ENCODE peak calls at places on chromosomes 6 and 20, in four cellular contexts. W is AG04450, U is ovary, I is trophoblast cell. T is an unnamed sample.

GRCh38 chr6:170269873-170270541 is 20.9 kb downstream of the DLL1 start:
- DNase-seq in W (no peak), U (no peak), I (no peak), T (no peak)

GRCh38 chr6:44009425-44010321 is 117.6 kb downstream of the MRPL14 start:
- DNase-seq in W (no peak), U (no peak), I (no peak), T (no peak)

GRCh38 chr6:9933674-9934073 is 481.2 kb downstream of the TFAP2A start:
- DNase-seq in W (no peak), U (no peak), I (no peak), T (no peak)

GRCh38 chr6:108557494-108558371 is 3.0 kb upstream of the FOXO3 start:
- DNase-seq in W (no peak), U (peak; percentile 87), I (peak; percentile 58), T (peak; percentile 79)

GRCh38 chr6:78810698-78811097 is 56.7 kb upstream of the IRAK1BP1 start:
- DNase-seq in W (no peak), U (no peak), I (peak; percentile 20), T (no peak)

GRCh38 chr6:20182926-20183521 is 29.2 kb downstream of the MBOAT1 start:
- DNase-seq in W (no peak), U (no peak), I (no peak), T (no peak)

GRCh38 chr6:97963148-97963680 is 680.2 kb upstream of the MMS22L start:
- DNase-seq in W (no peak), U (no peak), I (no peak), T (no peak)

GRCh38 chr6:136547336-136547735 is 2.9 kb downstream of the MAP7 start:
- DNase-seq in W (no peak), U (no peak), I (no peak), T (no peak)

GRCh38 chr6:40962241-40962640 is 76.8 kb downstream of the UNC5CL start:
- DNase-seq in W (peak; percentile 65), U (no peak), I (no peak), T (no peak)

GRCh38 chr20:52923123-52923543 is 49.0 kb upstream of the TSHZ2 start:
- DNase-seq in W (no peak), U (no peak), I (peak; percentile 76), T (no peak)

GRCh38 chr20:1377984-1378742 is 14.7 kb downstream of the FKBP1A start:
- DNase-seq in W (no peak), U (no peak), I (peak; percentile 35), T (no peak)

GRCh38 chr6:18748314-18748713 is 361.2 kb downstream of the RNF144B start:
- DNase-seq in W (no peak), U (no peak), I (no peak), T (no peak)

GRCh38 chr6:33633462-33634158 is 12.5 kb downstream of the ITPR3 start:
- DNase-seq in W (no peak), U (peak; percentile 84), I (peak; percentile 22), T (peak; percentile 60)

GRCh38 chr6:144659202-144659731 is 374.1 kb downstream of the UTRN start:
- DNase-seq in W (no peak), U (peak; percentile 37), I (no peak), T (no peak)

GRCh38 chr6:17385660-17386059 is 7.7 kb upstream of the CAP2 start:
- DNase-seq in W (peak; percentile 66), U (no peak), I (peak; percentile 61), T (no peak)

GRCh38 chr6:106512048-106512957 is 117.0 kb downstream of the RTN4IP1 start:
- DNase-seq in W (no peak), U (peak; percentile 64), I (no peak), T (peak; percentile 88)

GRCh38 chr6:42978487-42978792 is 541 bp downstream of the PEX6 start:
- DNase-seq in W (no peak), U (peak; percentile 51), I (peak; percentile 8), T (peak; percentile 6)

GRCh38 chr6:215335-216034 is 76.8 kb upstream of the DUSP22 start:
- DNase-seq in W (no peak), U (no peak), I (no peak), T (peak; percentile 58)

GRCh38 chr6:19356692-19357091 is 480.5 kb upstream of the ID4 start:
- DNase-seq in W (no peak), U (no peak), I (no peak), T (no peak)

GRCh38 chr20:12605751-12606150 is 403.0 kb upstream of the SPTLC3 start:
- DNase-seq in W (no peak), U (no peak), I (no peak), T (no peak)

GRCh38 chr6:45590751-45591184 is 213.0 kb upstream of the SUPT3H start:
- DNase-seq in W (no peak), U (peak; percentile 38), I (no peak), T (no peak)

GRCh38 chr6:112310439-112311154 is 36.5 kb upstream of the RFPL4B start:
- DNase-seq in W (no peak), U (no peak), I (no peak), T (no peak)

GRCh38 chr6:134678436-134678889 is 271.4 kb downstream of the ALDH8A1 start:
- DNase-seq in W (peak; percentile 24), U (peak; percentile 42), I (no peak), T (no peak)

GRCh38 chr20:25865715-25866656 is 169.3 kb upstream of the ZNF337 start:
- DNase-seq in W (no peak), U (peak; percentile 76), I (peak; percentile 67), T (peak; percentile 61)

GRCh38 chr20:49701313-49701731 is 12.4 kb downstream of the B4GALT5 start:
- DNase-seq in W (no peak), U (no peak), I (no peak), T (peak; percentile 12)

GRCh38 chr20:62370807-62371587 is 3.9 kb upstream of the LAMA5 start:
- DNase-seq in W (no peak), U (no peak), I (no peak), T (no peak)

GRCh38 chr6:84912472-84913143 is 148.2 kb upstream of the TBX18 start:
- DNase-seq in W (no peak), U (no peak), I (no peak), T (no peak)

GRCh38 chr20:37564016-37564387 is 36.3 kb upstream of the BLCAP start:
- DNase-seq in W (no peak), U (no peak), I (no peak), T (no peak)
- H3K4me3 ChIP-seq in W (no peak overlapping the region), U (no peak overlapping the region), I (no peak overlapping the region), T (no peak overlapping the region)

GRCh38 chr20:33477386-33478234 is 12.3 kb upstream of the CBFA2T2 start:
- DNase-seq in W (no peak), U (no peak), I (no peak), T (no peak)
- H3K27ac ChIP-seq in W (no peak overlapping the region), U (no peak overlapping the region), I (no peak overlapping the region), T (no peak overlapping the region)

GRCh38 chr20:47411161-47411560 is 54.7 kb upstream of the ZMYND8 start:
- DNase-seq in W (no peak), U (no peak), I (no peak), T (no peak)

GRCh38 chr20:47418061-47418616 is 61.6 kb upstream of the ZMYND8 start:
- DNase-seq in W (no peak), U (no peak), I (peak; percentile 22), T (no peak)

GRCh38 chr20:47412073-47412472 is 55.6 kb upstream of the ZMYND8 start:
- DNase-seq in W (no peak), U (no peak), I (no peak), T (no peak)

GRCh38 chr20:47417245-47418060 is 61.0 kb upstream of the ZMYND8 start:
- DNase-seq in W (no peak), U (no peak), I (no peak), T (no peak)

GRCh38 chr20:47413189-47413588 is 56.7 kb upstream of the ZMYND8 start:
- DNase-seq in W (no peak), U (no peak), I (no peak), T (no peak)
- H3K4me3 ChIP-seq in W (no peak overlapping the region), U (no peak overlapping the region), I (no peak overlapping the region), T (no peak overlapping the region)

GRCh38 chr6:148242180-148242579 is 100.5 kb upstream of the SASH1 start:
- DNase-seq in W (no peak), U (no peak), I (no peak), T (no peak)
- H3K27ac ChIP-seq in W (no peak overlapping the region), U (no peak overlapping the region), I (no peak overlapping the region), T (no peak overlapping the region)

T was measured in CD8-positive, alpha-beta memory T cell.